ENCODE peak calls at places on chromosomes 3 and 15, in nine cellular contexts. K is GM23338, G is keratinocyte, B is lower lobe of right lung, Y is heart left ventricle, S is aorta, F is breast epithelium, U is hepatocyte, Z is neural progenitor cell. C is an unnamed sample.
A peak's percentile ranks its signal among the peaks of the same experiment; 100 is the strongest.

GRCh38 chr15:68154923-68155559 is 50.1 kb downstream of the CALML4 start:
- DNase-seq in G (no peak), F (no peak), B (no peak), K (peak; percentile 83), Z (peak; percentile 76), U (peak; percentile 76), S (no peak), Y (no peak), C (peak; percentile 88)

GRCh38 chr15:89052474-89052873 is 35.8 kb upstream of the ABHD2 start:
- DNase-seq in Z (no peak), U (no peak), G (no peak), B (no peak), Y (no peak), F (peak; percentile 25), S (no peak), K (no peak), C (no peak)

GRCh38 chr3:126511291-126511690 is 6.3 kb downstream of the UROC1 start:
- DNase-seq in G (no peak), K (no peak), Z (no peak), Y (peak; percentile 23), U (no peak), S (peak; percentile 32), F (no peak), B (peak; percentile 10), C (no peak)

GRCh38 chr3:187261541-187261969 is 30.0 kb downstream of the MASP1 start:
- DNase-seq in B (no peak), K (no peak), F (no peak), G (no peak), S (no peak), Z (no peak), U (no peak), Y (no peak), C (no peak)

GRCh38 chr3:16064660-16065414 is 109.6 kb upstream of the GALNT15 start:
- DNase-seq in K (no peak), F (peak; percentile 75), Y (peak; percentile 74), B (no peak), U (peak; percentile 59), S (peak; percentile 88), Z (no peak), G (no peak), C (no peak)

GRCh38 chr3:120678331-120678845 is 3.7 kb downstream of the HGD start:
- DNase-seq in Z (peak; percentile 56), G (no peak), K (peak; percentile 51), Y (no peak), U (peak; percentile 67), B (no peak), F (peak; percentile 26), S (no peak), C (peak; percentile 88)

GRCh38 chr3:127629462-127630403 is 748 bp downstream of the PODXL2 start:
- DNase-seq in Z (no peak), G (no peak), Y (no peak), B (no peak), K (no peak), U (no peak), S (peak; percentile 77), F (no peak), C (peak; percentile 6)

GRCh38 chr15:59991919-59992318 is 12.2 kb upstream of the FOXB1 start:
- DNase-seq in K (no peak), Z (no peak), B (no peak), G (no peak), F (no peak), Y (no peak), S (no peak), U (no peak), C (no peak)

GRCh38 chr3:149879872-149880271 is 66.9 kb downstream of the RNF13 start:
- DNase-seq in Z (peak; percentile 64), B (peak; percentile 57), K (peak; percentile 82), G (peak; percentile 1), Y (no peak), F (no peak), U (peak; percentile 69), S (peak; percentile 84), C (peak; percentile 28)

GRCh38 chr3:149203758-149204157 is 17.9 kb downstream of the CP start:
- DNase-seq in Z (no peak), B (no peak), K (no peak), F (no peak), G (no peak), Y (no peak), U (no peak), S (no peak), C (no peak)

GRCh38 chr15:80977627-80978036 is 12.0 kb downstream of the MESD start:
- DNase-seq in K (peak; percentile 90), S (peak; percentile 85), G (no peak), Y (peak; percentile 69), U (peak; percentile 68), B (peak; percentile 74), F (no peak), Z (peak; percentile 82), C (peak; percentile 90)

GRCh38 chr15:80691575-80691974 is 3.5 kb upstream of the ABHD17C start:
- DNase-seq in Y (no peak), G (no peak), U (no peak), K (no peak), B (no peak), F (no peak), S (no peak), Z (no peak), C (no peak)

GRCh38 chr3:175608351-175608750 is 749.2 kb downstream of the NAALADL2 start:
- DNase-seq in Z (peak; percentile 36), K (no peak), B (no peak), U (no peak), G (no peak), S (no peak), Y (no peak), F (no peak), C (peak; percentile 17)

GRCh38 chr3:125401402-125401801 is 26.3 kb upstream of the ZNF148 start:
- DNase-seq in G (no peak), B (no peak), K (no peak), U (no peak), S (no peak), F (no peak), Y (no peak), Z (no peak), C (no peak)

GRCh38 chr3:143831998-143832397 is 16.3 kb downstream of the SLC9A9 start:
- DNase-seq in Y (no peak), B (no peak), F (no peak), G (no peak), U (no peak), K (no peak), Z (no peak), S (no peak), C (no peak)

GRCh38 chr3:143839980-143840379 is 8.3 kb downstream of the SLC9A9 start:
- DNase-seq in S (no peak), B (no peak), Z (no peak), U (no peak), K (no peak), F (no peak), Y (no peak), G (no peak), C (no peak)

GRCh38 chr3:143831208-143831607 is 17.1 kb downstream of the SLC9A9 start:
- DNase-seq in Y (no peak), B (no peak), K (no peak), F (no peak), U (no peak), G (no peak), Z (no peak), S (no peak), C (no peak)

GRCh38 chr3:143832433-143832832 is 15.8 kb downstream of the SLC9A9 start:
- DNase-seq in K (no peak), Z (no peak), F (no peak), S (no peak), B (no peak), U (no peak), Y (no peak), G (peak; percentile 28), C (no peak)

DNA sequence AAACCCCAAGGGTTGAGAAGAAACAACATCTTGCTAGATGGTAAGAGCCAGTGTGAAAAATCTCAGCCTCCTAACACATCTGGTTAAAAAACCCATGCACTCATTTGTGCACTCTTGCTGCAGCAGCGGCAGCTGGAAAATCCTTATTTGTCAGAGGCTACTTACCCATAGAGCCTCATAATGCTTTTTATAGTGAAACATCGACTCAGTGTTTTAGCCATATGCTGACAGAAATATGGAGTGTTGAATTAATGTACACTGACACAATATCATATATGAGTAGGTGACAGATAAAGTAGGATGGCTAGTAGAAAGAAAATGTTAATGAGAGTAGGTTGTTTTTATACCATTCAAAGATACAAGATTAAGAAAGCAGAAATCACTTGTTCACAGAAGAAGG is 13.0 kb downstream of the SLC9A9 start:
- DNase-seq in U (no peak), F (no peak), Z (no peak), B (no peak), G (no peak), Y (no peak), K (no peak), S (no peak), C (no peak)
- H3K4me3 ChIP-seq in U (no peak overlapping the region), F (no peak overlapping the region), Z (no peak overlapping the region), B (no peak overlapping the region), G (no peak overlapping the region), Y (no peak overlapping the region), K (no peak overlapping the region), S (no peak overlapping the region), C (no peak overlapping the region)

DNA sequence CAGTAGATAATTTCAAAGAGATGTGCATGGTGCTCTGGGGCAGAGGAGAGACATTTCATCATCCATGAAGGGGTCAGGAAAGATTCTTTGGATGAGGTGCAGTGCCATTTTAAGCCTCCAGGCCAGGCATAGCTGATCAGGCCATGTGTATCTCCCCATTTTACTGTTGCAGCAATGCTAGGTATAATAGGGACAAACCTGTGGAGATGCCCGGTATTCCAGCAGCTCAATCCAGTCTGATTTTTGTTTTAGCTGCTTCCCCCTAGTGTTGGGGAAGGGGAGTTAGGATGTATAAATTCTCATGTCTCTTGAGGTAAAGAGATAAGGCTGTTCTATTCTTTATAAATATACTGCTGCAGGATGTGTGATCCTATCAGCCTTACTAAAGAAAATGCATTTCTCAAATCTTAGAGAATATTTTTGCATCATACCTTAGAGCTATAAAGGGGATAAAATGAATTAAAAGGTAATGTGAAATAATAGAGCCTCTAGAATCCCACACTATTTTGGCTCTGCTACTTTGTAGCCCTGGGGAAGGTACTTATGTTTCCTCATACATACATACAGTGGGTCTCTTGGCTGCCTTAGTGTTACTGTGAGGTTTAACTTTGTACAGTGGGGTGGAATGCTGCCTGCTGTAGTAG is 5.2 kb downstream of the CDV3 start:
- DNase-seq in F (no peak), B (no peak), G (no peak), S (no peak), Z (peak; percentile 51), K (peak; percentile 64), U (peak; percentile 43), Y (no peak), C (peak; percentile 50)
- H3K4me1 ChIP-seq in F (no peaks in the 10 kb centered on the region), B (peaks cover 56% of the 10 kb centered on the region), G (peaks cover 31% of the 10 kb centered on the region), S (peaks cover 5% of the 10 kb centered on the region), Z (peaks cover 26% of the 10 kb centered on the region), K (peaks cover 12% of the 10 kb centered on the region), U (peaks cover 19% of the 10 kb centered on the region), Y (peaks cover 58% of the 10 kb centered on the region), C (peaks cover 23% of the 10 kb centered on the region)

GRCh38 chr15:40746916-40747418 is 8.1 kb downstream of the RMDN3 start:
- DNase-seq in K (peak; percentile 32), G (no peak), S (no peak), U (no peak), B (no peak), Z (no peak), F (no peak), Y (no peak), C (no peak)
- H3K36me3 ChIP-seq in K (peaks cover 8% of the 10 kb centered on the region), G (peaks cover 64% of the 10 kb centered on the region), S (peaks cover 3% of the 10 kb centered on the region), U (no peaks in the 10 kb centered on the region), B (peaks cover 92% of the 10 kb centered on the region), Z (peaks cover 2% of the 10 kb centered on the region), F (no peaks in the 10 kb centered on the region), Y (peaks cover 88% of the 10 kb centered on the region), C (peaks cover 75% of the 10 kb centered on the region)

DNA sequence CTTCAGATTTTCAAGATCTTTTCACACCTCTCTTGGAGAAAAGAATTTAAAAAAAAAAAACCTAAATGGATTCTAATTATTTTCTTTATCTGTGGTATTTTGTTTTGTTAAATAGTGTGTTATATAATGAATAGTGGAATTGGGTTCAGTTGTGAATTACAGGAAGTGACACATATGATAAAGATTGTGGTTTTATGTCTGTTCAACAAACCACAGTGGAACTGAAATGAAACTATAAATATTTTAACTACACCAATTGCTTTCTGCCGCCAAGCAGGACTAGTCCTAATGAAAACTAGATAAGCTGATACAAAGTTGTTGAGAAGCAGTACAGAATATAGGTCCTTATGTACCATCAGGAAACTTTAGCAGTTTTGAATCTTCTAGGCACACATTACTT is 121.6 kb downstream of the UBE2E2 start:
- DNase-seq in Z (no peak), F (no peak), B (no peak), G (no peak), S (no peak), U (no peak), K (no peak), Y (no peak), C (no peak)
- H3K4me3 ChIP-seq in Z (no peak overlapping the region), F (no peak overlapping the region), B (peak overlapping the region; percentile 7), G (peak overlapping the region; percentile 60), S (no peak overlapping the region), U (no peak overlapping the region), K (no peak overlapping the region), Y (no peak overlapping the region), C (no peak overlapping the region)

C was measured in HAP-1.